ENCODE peak calls at places on chromosome 18, in eight cellular contexts. One of them, this sample, is unnamed.

GRCh38 chr18:41992066-41992465 is 37.0 kb downstream of the PIK3C3 start:
- DNase-seq in astrocyte of the spinal cord: no peak
- DNase-seq in lower lobe of right lung: no peak
- DNase-seq in psoas muscle: no peak
- DNase-seq in fibroblast of lung: peak
- DNase-seq in adrenal gland: no peak
- DNase-seq in uterus: no peak
- DNase-seq in thoracic aorta: no peak
- DNase-seq in this sample: no peak

GRCh38 chr18:61308795-61309393 is 24.3 kb upstream of the CDH20 start:
- DNase-seq in psoas muscle: no peak
- DNase-seq in lower lobe of right lung: no peak
- DNase-seq in thoracic aorta: no peak
- DNase-seq in uterus: no peak
- DNase-seq in astrocyte of the spinal cord: peak
- DNase-seq in adrenal gland: no peak
- DNase-seq in fibroblast of lung: peak
- DNase-seq in this sample: peak

GRCh38 chr18:78494204-78494603 is 485.4 kb upstream of the SALL3 start:
- DNase-seq in fibroblast of lung: no peak
- DNase-seq in thoracic aorta: no peak
- DNase-seq in uterus: no peak
- DNase-seq in adrenal gland: peak
- DNase-seq in astrocyte of the spinal cord: no peak
- DNase-seq in lower lobe of right lung: no peak
- DNase-seq in psoas muscle: no peak
- DNase-seq in this sample: no peak

GRCh38 chr18:77433076-77433475 is 183.4 kb downstream of the GALR1 start:
- DNase-seq in uterus: no peak
- DNase-seq in fibroblast of lung: no peak
- DNase-seq in psoas muscle: no peak
- DNase-seq in astrocyte of the spinal cord: no peak
- DNase-seq in lower lobe of right lung: no peak
- DNase-seq in thoracic aorta: no peak
- DNase-seq in adrenal gland: no peak
- DNase-seq in this sample: no peak

GRCh38 chr18:22728481-22729105 is 204.5 kb upstream of the RBBP8 start:
- DNase-seq in psoas muscle: no peak
- DNase-seq in adrenal gland: no peak
- DNase-seq in uterus: no peak
- DNase-seq in astrocyte of the spinal cord: no peak
- DNase-seq in thoracic aorta: no peak
- DNase-seq in lower lobe of right lung: no peak
- DNase-seq in fibroblast of lung: peak
- DNase-seq in this sample: no peak

GRCh38 chr18:44514106-44514505 is 166.6 kb upstream of the SETBP1 start:
- DNase-seq in fibroblast of lung: no peak
- DNase-seq in thoracic aorta: no peak
- DNase-seq in astrocyte of the spinal cord: no peak
- DNase-seq in lower lobe of right lung: no peak
- DNase-seq in uterus: no peak
- DNase-seq in adrenal gland: no peak
- DNase-seq in psoas muscle: no peak
- DNase-seq in this sample: no peak

GRCh38 chr18:9404565-9405060 is 70.0 kb downstream of the TWSG1 start:
- DNase-seq in thoracic aorta: no peak
- DNase-seq in astrocyte of the spinal cord: no peak
- DNase-seq in uterus: no peak
- DNase-seq in adrenal gland: no peak
- DNase-seq in lower lobe of right lung: no peak
- DNase-seq in fibroblast of lung: peak
- DNase-seq in psoas muscle: no peak
- DNase-seq in this sample: no peak

GRCh38 chr18:36391426-36392145 is 94.1 kb downstream of the FHOD3 start:
- DNase-seq in lower lobe of right lung: no peak
- DNase-seq in psoas muscle: no peak
- DNase-seq in fibroblast of lung: no peak
- DNase-seq in adrenal gland: no peak
- DNase-seq in uterus: no peak
- DNase-seq in astrocyte of the spinal cord: no peak
- DNase-seq in thoracic aorta: no peak
- DNase-seq in this sample: no peak

GRCh38 chr18:1505856-1506255 is 601.2 kb downstream of the ADCYAP1 start:
- DNase-seq in astrocyte of the spinal cord: no peak
- DNase-seq in uterus: no peak
- DNase-seq in adrenal gland: no peak
- DNase-seq in lower lobe of right lung: no peak
- DNase-seq in psoas muscle: no peak
- DNase-seq in fibroblast of lung: no peak
- DNase-seq in thoracic aorta: no peak
- DNase-seq in this sample: no peak

GRCh38 chr18:22951823-22952222 is 18.7 kb downstream of the RBBP8 start:
- DNase-seq in astrocyte of the spinal cord: no peak
- DNase-seq in thoracic aorta: no peak
- DNase-seq in lower lobe of right lung: no peak
- DNase-seq in psoas muscle: no peak
- DNase-seq in fibroblast of lung: no peak
- DNase-seq in adrenal gland: no peak
- DNase-seq in uterus: no peak
- DNase-seq in this sample: no peak

GRCh38 chr18:79395761-79396404 is at the start of gene NFATC1:
- DNase-seq in psoas muscle: peak
- DNase-seq in fibroblast of lung: peak
- DNase-seq in uterus: peak
- DNase-seq in astrocyte of the spinal cord: peak
- DNase-seq in thoracic aorta: peak
- DNase-seq in adrenal gland: peak
- DNase-seq in lower lobe of right lung: peak
- DNase-seq in this sample: peak

GRCh38 chr18:55406374-55407045 is 181.5 kb downstream of the TCF4 start:
- DNase-seq in psoas muscle: peak
- DNase-seq in uterus: no peak
- DNase-seq in lower lobe of right lung: no peak
- DNase-seq in fibroblast of lung: no peak
- DNase-seq in thoracic aorta: no peak
- DNase-seq in astrocyte of the spinal cord: peak
- DNase-seq in adrenal gland: no peak
- DNase-seq in this sample: no peak

GRCh38 chr18:13268035-13268700 is 49.6 kb downstream of the LDLRAD4 start:
- DNase-seq in astrocyte of the spinal cord: peak
- DNase-seq in adrenal gland: peak
- DNase-seq in thoracic aorta: no peak
- DNase-seq in lower lobe of right lung: no peak
- DNase-seq in uterus: peak
- DNase-seq in fibroblast of lung: peak
- DNase-seq in psoas muscle: no peak
- DNase-seq in this sample: peak

GRCh38 chr18:12990128-12990485 is 1.1 kb upstream of the CEP192 start:
- DNase-seq in astrocyte of the spinal cord: no peak
- DNase-seq in lower lobe of right lung: no peak
- DNase-seq in uterus: no peak
- DNase-seq in thoracic aorta: no peak
- DNase-seq in adrenal gland: no peak
- DNase-seq in fibroblast of lung: no peak
- DNase-seq in psoas muscle: no peak
- DNase-seq in this sample: no peak

GRCh38 chr18:48602759-48603390 is 64.0 kb downstream of the CTIF start:
- DNase-seq in uterus: no peak
- DNase-seq in thoracic aorta: no peak
- DNase-seq in psoas muscle: no peak
- DNase-seq in astrocyte of the spinal cord: no peak
- DNase-seq in fibroblast of lung: no peak
- DNase-seq in lower lobe of right lung: no peak
- DNase-seq in adrenal gland: no peak
- DNase-seq in this sample: no peak

GRCh38 chr18:48609114-48609513 is 70.3 kb downstream of the CTIF start:
- DNase-seq in uterus: no peak
- DNase-seq in astrocyte of the spinal cord: no peak
- DNase-seq in thoracic aorta: no peak
- DNase-seq in psoas muscle: no peak
- DNase-seq in adrenal gland: no peak
- DNase-seq in lower lobe of right lung: no peak
- DNase-seq in fibroblast of lung: no peak
- DNase-seq in this sample: no peak

GRCh38 chr18:48607049-48607984 is 68.5 kb downstream of the CTIF start:
- DNase-seq in lower lobe of right lung: no peak
- DNase-seq in fibroblast of lung: peak
- DNase-seq in psoas muscle: no peak
- DNase-seq in astrocyte of the spinal cord: peak
- DNase-seq in uterus: peak
- DNase-seq in thoracic aorta: no peak
- DNase-seq in adrenal gland: peak
- DNase-seq in this sample: peak

GRCh38 chr18:48608581-48608980 is 69.8 kb downstream of the CTIF start:
- DNase-seq in uterus: no peak
- DNase-seq in fibroblast of lung: no peak
- DNase-seq in psoas muscle: no peak
- DNase-seq in thoracic aorta: no peak
- DNase-seq in astrocyte of the spinal cord: no peak
- DNase-seq in lower lobe of right lung: no peak
- DNase-seq in adrenal gland: no peak
- DNase-seq in this sample: no peak

GRCh38 chr18:48605408-48605845 is 66.6 kb downstream of the CTIF start:
- DNase-seq in uterus: no peak
- DNase-seq in astrocyte of the spinal cord: peak
- DNase-seq in adrenal gland: no peak
- DNase-seq in thoracic aorta: no peak
- DNase-seq in lower lobe of right lung: no peak
- DNase-seq in psoas muscle: no peak
- DNase-seq in fibroblast of lung: peak
- DNase-seq in this sample: no peak
- TF ChIP-seq CTCF in uterus: no peak
- TF ChIP-seq CTCF in astrocyte of the spinal cord: peak
- TF ChIP-seq CTCF in adrenal gland: no peak
- TF ChIP-seq CTCF in thoracic aorta: no peak
- TF ChIP-seq CTCF in lower lobe of right lung: no peak
- TF ChIP-seq CTCF in psoas muscle: no peak
- TF ChIP-seq CTCF in fibroblast of lung: peak
- TF ChIP-seq CTCF in this sample: peak

GRCh38 chr18:76212958-76213357 is 282.1 kb downstream of the ZNF516 start:
- DNase-seq in lower lobe of right lung: no peak
- DNase-seq in thoracic aorta: no peak
- DNase-seq in psoas muscle: no peak
- DNase-seq in fibroblast of lung: no peak
- DNase-seq in astrocyte of the spinal cord: no peak
- DNase-seq in adrenal gland: no peak
- DNase-seq in uterus: no peak
- DNase-seq in this sample: no peak

GRCh38 chr18:76203552-76203951 is 291.5 kb downstream of the ZNF516 start:
- DNase-seq in astrocyte of the spinal cord: no peak
- DNase-seq in uterus: no peak
- DNase-seq in thoracic aorta: no peak
- DNase-seq in lower lobe of right lung: no peak
- DNase-seq in psoas muscle: no peak
- DNase-seq in adrenal gland: no peak
- DNase-seq in fibroblast of lung: peak
- DNase-seq in this sample: no peak

GRCh38 chr18:76205906-76206305 is 289.1 kb downstream of the ZNF516 start:
- DNase-seq in lower lobe of right lung: no peak
- DNase-seq in thoracic aorta: no peak
- DNase-seq in uterus: no peak
- DNase-seq in psoas muscle: no peak
- DNase-seq in fibroblast of lung: no peak
- DNase-seq in adrenal gland: no peak
- DNase-seq in astrocyte of the spinal cord: no peak
- DNase-seq in this sample: no peak

GRCh38 chr18:76209597-76209996 is 285.4 kb downstream of the ZNF516 start:
- DNase-seq in astrocyte of the spinal cord: peak
- DNase-seq in lower lobe of right lung: no peak
- DNase-seq in uterus: no peak
- DNase-seq in adrenal gland: no peak
- DNase-seq in thoracic aorta: no peak
- DNase-seq in fibroblast of lung: peak
- DNase-seq in psoas muscle: no peak
- DNase-seq in this sample: peak

DNA sequence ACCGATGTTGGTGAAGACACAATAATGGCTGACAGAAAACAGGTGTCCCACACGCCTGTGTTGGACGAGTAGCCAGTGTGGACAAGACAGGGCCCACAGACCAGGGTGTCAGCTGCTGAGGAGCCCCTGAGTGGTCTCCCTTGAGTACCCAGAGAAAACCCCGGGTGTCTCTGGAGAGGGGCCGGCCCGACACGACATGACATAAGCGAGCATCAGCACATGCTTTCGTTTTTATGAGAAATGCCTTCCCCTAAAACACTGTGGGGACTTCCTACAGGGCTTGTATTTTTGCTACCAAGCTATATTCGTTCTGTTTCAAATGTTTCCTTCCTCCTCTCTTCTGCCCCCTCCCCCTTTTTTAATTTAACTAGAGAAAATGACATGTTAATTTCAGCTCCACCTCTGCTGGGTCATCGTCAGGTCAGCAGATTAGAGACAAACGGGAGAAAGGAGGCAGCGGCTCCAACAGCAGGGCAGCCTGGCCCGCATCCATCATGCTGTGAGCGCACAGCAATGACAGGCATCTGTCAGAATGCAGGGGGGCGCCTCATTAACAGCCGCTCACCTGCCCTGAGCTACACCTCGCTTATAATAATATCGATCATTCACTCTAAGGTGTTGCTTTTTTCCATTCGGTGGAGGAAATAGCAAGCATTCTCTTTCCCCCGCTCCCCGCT is 286.3 kb downstream of the ZNF516 start:
- DNase-seq in psoas muscle: no peak
- DNase-seq in astrocyte of the spinal cord: no peak
- DNase-seq in fibroblast of lung: no peak
- DNase-seq in lower lobe of right lung: no peak
- DNase-seq in thoracic aorta: no peak
- DNase-seq in adrenal gland: no peak
- DNase-seq in uterus: no peak
- DNase-seq in this sample: no peak
- H3K4me3 ChIP-seq in psoas muscle: no peak
- H3K4me3 ChIP-seq in astrocyte of the spinal cord: no peak
- H3K4me3 ChIP-seq in fibroblast of lung: peak
- H3K4me3 ChIP-seq in lower lobe of right lung: peak
- H3K4me3 ChIP-seq in thoracic aorta: no peak
- H3K4me3 ChIP-seq in adrenal gland: no peak
- H3K4me3 ChIP-seq in uterus: no peak
- H3K4me3 ChIP-seq in this sample: no peak

DNA sequence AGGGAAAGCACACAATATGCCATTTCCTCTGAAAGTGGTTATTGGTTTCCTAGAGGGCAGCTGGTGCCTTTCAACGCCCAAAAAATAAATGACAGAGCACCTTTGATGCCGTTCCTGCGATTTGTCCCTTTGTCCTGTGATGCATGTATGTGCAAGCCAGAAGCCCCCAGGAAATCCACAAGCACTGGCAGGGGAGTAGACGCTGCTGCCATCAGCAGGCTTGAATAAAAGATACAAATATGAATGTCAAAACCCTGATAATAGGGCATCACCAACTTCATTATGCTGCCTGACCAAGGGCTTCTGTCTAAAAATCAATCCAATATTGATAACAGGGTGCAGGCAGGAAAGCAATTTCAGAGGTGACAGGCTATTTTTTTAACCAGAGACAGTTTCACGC is 246.0 kb downstream of the FBXO15 start:
- DNase-seq in psoas muscle: no peak
- DNase-seq in uterus: no peak
- DNase-seq in thoracic aorta: no peak
- DNase-seq in astrocyte of the spinal cord: no peak
- DNase-seq in lower lobe of right lung: no peak
- DNase-seq in fibroblast of lung: no peak
- DNase-seq in adrenal gland: no peak
- DNase-seq in this sample: no peak
- TF ChIP-seq CTCF in psoas muscle: no peak
- TF ChIP-seq CTCF in uterus: no peak
- TF ChIP-seq CTCF in thoracic aorta: no peak
- TF ChIP-seq CTCF in astrocyte of the spinal cord: no peak
- TF ChIP-seq CTCF in lower lobe of right lung: no peak
- TF ChIP-seq CTCF in fibroblast of lung: no peak
- TF ChIP-seq CTCF in adrenal gland: no peak
- TF ChIP-seq CTCF in this sample: no peak

GRCh38 chr18:62523255-62523588 is 397 bp downstream of the ZCCHC2 start:
- DNase-seq in astrocyte of the spinal cord: no peak
- DNase-seq in thoracic aorta: no peak
- DNase-seq in adrenal gland: no peak
- DNase-seq in fibroblast of lung: no peak
- DNase-seq in psoas muscle: no peak
- DNase-seq in lower lobe of right lung: no peak
- DNase-seq in uterus: no peak
- DNase-seq in this sample: no peak
- H3K4me3 ChIP-seq in astrocyte of the spinal cord: peak
- H3K4me3 ChIP-seq in thoracic aorta: peak
- H3K4me3 ChIP-seq in adrenal gland: peak
- H3K4me3 ChIP-seq in fibroblast of lung: peak
- H3K4me3 ChIP-seq in psoas muscle: peak
- H3K4me3 ChIP-seq in lower lobe of right lung: peak
- H3K4me3 ChIP-seq in uterus: peak
- H3K4me3 ChIP-seq in this sample: peak

This sample was measured in foreskin fibroblast.